ENCODE peak calls at places on chromosomes 5 and 9, in nine cellular contexts. D is tibial nerve, V is stomach, M is heart left ventricle, J is transverse colon, R is breast epithelium, N is adrenal gland, T is lower leg skin, B is ovary. Q is an unnamed sample.

GRCh38 chr9:91101598-91102168 is 260.0 kb downstream of the AUH start:
- DNase-seq in D (no peak), V (peak), M (no peak), J (peak), R (no peak), N (no peak), T (no peak), B (no peak), Q (peak)

GRCh38 chr9:127976498-127976897 is 4.3 kb downstream of the EEIG1 start:
- DNase-seq in D (no peak), V (peak), M (no peak), J (peak), R (peak), N (no peak), T (peak), B (no peak), Q (no peak)

GRCh38 chr9:91500509-91501011 is 76.9 kb upstream of the NFIL3 start:
- DNase-seq in D (no peak), V (no peak), M (no peak), J (no peak), R (no peak), N (peak), T (no peak), B (peak), Q (no peak)

GRCh38 chr9:75046725-75047345 is 18.7 kb upstream of the CARNMT1 start:
- DNase-seq in D (no peak), V (no peak), M (no peak), J (no peak), R (no peak), N (no peak), T (no peak), B (no peak), Q (no peak)

GRCh38 chr9:100411472-100412270 is 15.3 kb upstream of the MSANTD3 start:
- DNase-seq in D (peak), V (peak), M (peak), J (peak), R (peak), N (peak), T (peak), B (peak), Q (peak)

GRCh38 chr5:60639544-60639943 is 60.4 kb downstream of the DEPDC1B start:
- DNase-seq in D (no peak), V (no peak), M (no peak), J (no peak), R (no peak), N (no peak), T (no peak), B (no peak), Q (no peak)

GRCh38 chr9:83538172-83538889 is at the start of gene FRMD3:
- DNase-seq in D (peak), V (peak), M (peak), J (peak), R (peak), N (peak), T (peak), B (peak), Q (peak)

GRCh38 chr5:118060833-118061232 is 927.5 kb downstream of the DTWD2 start:
- DNase-seq in D (no peak), V (no peak), M (no peak), J (no peak), R (no peak), N (no peak), T (no peak), B (no peak), Q (no peak)

GRCh38 chr9:108687360-108687981 is 168.3 kb downstream of the ACTL7B start:
- DNase-seq in D (no peak), V (no peak), M (no peak), J (no peak), R (no peak), N (no peak), T (peak), B (no peak), Q (no peak)

GRCh38 chr9:95023217-95024003 is 294.1 kb downstream of the FANCC start:
- DNase-seq in D (no peak), V (no peak), M (peak), J (no peak), R (no peak), N (no peak), T (no peak), B (no peak), Q (no peak)

GRCh38 chr9:94950733-94951590 is 224.5 kb downstream of the AOPEP start:
- DNase-seq in D (no peak), V (peak), M (no peak), J (no peak), R (no peak), N (peak), T (no peak), B (peak), Q (no peak)

GRCh38 chr5:157271740-157272271 is 5.9 kb downstream of the CYFIP2 start:
- DNase-seq in D (no peak), V (peak), M (no peak), J (peak), R (no peak), N (no peak), T (no peak), B (no peak), Q (peak)

GRCh38 chr9:122133984-122134535 is 25.5 kb downstream of the NDUFA8 start:
- DNase-seq in D (no peak), V (no peak), M (no peak), J (no peak), R (no peak), N (no peak), T (peak), B (no peak), Q (no peak)

GRCh38 chr9:134283111-134283515 is 43.1 kb upstream of the RXRA start:
- DNase-seq in D (peak), V (peak), M (peak), J (peak), R (peak), N (peak), T (peak), B (peak), Q (no peak)

GRCh38 chr5:3080366-3080765 is 328.9 kb upstream of the IRX2 start:
- DNase-seq in D (no peak), V (no peak), M (no peak), J (no peak), R (no peak), N (no peak), T (no peak), B (no peak), Q (no peak)

GRCh38 chr5:96374653-96375052 is 58.4 kb downstream of the PCSK1 start:
- DNase-seq in D (no peak), V (no peak), M (no peak), J (no peak), R (no peak), N (no peak), T (no peak), B (no peak), Q (no peak)

GRCh38 chr9:134834217-134834956 is 46.2 kb upstream of the FCN2 start:
- DNase-seq in D (no peak), V (no peak), M (no peak), J (no peak), R (no peak), N (no peak), T (no peak), B (no peak), Q (no peak)

GRCh38 chr9:114401344-114401743 is 13.6 kb upstream of the AKNA start:
- DNase-seq in D (no peak), V (no peak), M (no peak), J (peak), R (no peak), N (no peak), T (no peak), B (no peak), Q (no peak)

GRCh38 chr5:17316973-17317459 is 99.6 kb downstream of the BASP1 start:
- DNase-seq in D (no peak), V (no peak), M (no peak), J (no peak), R (no peak), N (no peak), T (no peak), B (no peak), Q (no peak)

GRCh38 chr9:91207889-91208651 is 153.6 kb downstream of the AUH start:
- DNase-seq in D (no peak), V (no peak), M (no peak), J (no peak), R (no peak), N (no peak), T (no peak), B (no peak), Q (no peak)

GRCh38 chr5:111124793-111125192 is 32.6 kb downstream of the WDR36 start:
- DNase-seq in D (no peak), V (no peak), M (no peak), J (no peak), R (no peak), N (no peak), T (no peak), B (no peak), Q (no peak)

GRCh38 chr9:116471093-116471906 is 215.8 kb upstream of the TRIM32 start:
- DNase-seq in D (no peak), V (no peak), M (peak), J (no peak), R (no peak), N (peak), T (no peak), B (peak), Q (no peak)

GRCh38 chr5:59807806-59808205 is 85.7 kb downstream of the PDE4D start:
- DNase-seq in D (no peak), V (no peak), M (no peak), J (no peak), R (no peak), N (no peak), T (no peak), B (no peak), Q (no peak)

GRCh38 chr5:318341-318897 is 3.1 kb upstream of the AHRR start:
- DNase-seq in D (no peak), V (no peak), M (no peak), J (no peak), R (no peak), N (no peak), T (peak), B (no peak), Q (no peak)

GRCh38 chr9:121463026-121463827 is 36.4 kb downstream of the GGTA1 start:
- DNase-seq in D (peak), V (peak), M (peak), J (peak), R (no peak), N (peak), T (no peak), B (no peak), Q (peak)

GRCh38 chr9:15578719-15579118 is 25.9 kb downstream of the CCDC171 start:
- DNase-seq in D (no peak), V (no peak), M (no peak), J (no peak), R (no peak), N (no peak), T (no peak), B (no peak), Q (no peak)

GRCh38 chr9:127175764-127176163 is 53.3 kb upstream of the ANGPTL2 start:
- DNase-seq in D (no peak), V (peak), M (peak), J (peak), R (peak), N (peak), T (peak), B (peak), Q (no peak)

GRCh38 chr5:12759377-12759776 is 855.1 kb upstream of the CTNND2 start:
- DNase-seq in D (no peak), V (no peak), M (no peak), J (no peak), R (no peak), N (no peak), T (no peak), B (no peak), Q (no peak)

GRCh38 chr9:18061856-18062255 is 412.1 kb upstream of the ADAMTSL1 start:
- DNase-seq in D (no peak), V (no peak), M (no peak), J (no peak), R (no peak), N (no peak), T (no peak), B (no peak), Q (no peak)

GRCh38 chr5:57298985-57299491 is 125.2 kb downstream of the GPBP1 start:
- DNase-seq in D (no peak), V (no peak), M (peak), J (peak), R (no peak), N (no peak), T (no peak), B (peak), Q (no peak)

GRCh38 chr5:131377785-131378325 is 114.0 kb downstream of the CDC42SE2 start:
- DNase-seq in D (no peak), V (no peak), M (no peak), J (no peak), R (no peak), N (no peak), T (no peak), B (no peak), Q (no peak)

GRCh38 chr5:57221049-57221568 is 47.2 kb downstream of the GPBP1 start:
- DNase-seq in D (no peak), V (no peak), M (no peak), J (no peak), R (no peak), N (no peak), T (no peak), B (no peak), Q (no peak)

GRCh38 chr9:100498592-100498991 is 25.6 kb downstream of the TMEFF1 start:
- DNase-seq in D (no peak), V (no peak), M (no peak), J (no peak), R (no peak), N (no peak), T (no peak), B (no peak), Q (no peak)

GRCh38 chr5:95035891-95036675 is 248.8 kb downstream of the MCTP1 start:
- DNase-seq in D (no peak), V (no peak), M (no peak), J (no peak), R (no peak), N (no peak), T (no peak), B (no peak), Q (no peak)

GRCh38 chr5:140261403-140262171 is 41.3 kb downstream of the PFDN1 start:
- DNase-seq in D (peak), V (peak), M (peak), J (peak), R (no peak), N (peak), T (no peak), B (peak), Q (no peak)

GRCh38 chr9:5112646-5113045 is 72.8 kb downstream of the INSL6 start:
- DNase-seq in D (no peak), V (no peak), M (no peak), J (no peak), R (no peak), N (no peak), T (no peak), B (no peak), Q (peak)

GRCh38 chr9:5113523-5113922 is 71.9 kb downstream of the INSL6 start:
- DNase-seq in D (no peak), V (no peak), M (no peak), J (no peak), R (no peak), N (no peak), T (no peak), B (no peak), Q (peak)

GRCh38 chr9:5112109-5112592 is 73.3 kb downstream of the INSL6 start:
- DNase-seq in D (no peak), V (no peak), M (no peak), J (no peak), R (no peak), N (no peak), T (no peak), B (no peak), Q (peak)

GRCh38 chr9:5111696-5112095 is 73.7 kb downstream of the INSL6 start:
- DNase-seq in D (no peak), V (no peak), M (no peak), J (no peak), R (no peak), N (no peak), T (no peak), B (no peak), Q (peak)

GRCh38 chr9:5113994-5114748 is 71.3 kb downstream of the INSL6 start:
- DNase-seq in D (no peak), V (no peak), M (no peak), J (no peak), R (no peak), N (no peak), T (peak), B (no peak), Q (peak)
- TF ChIP-seq POLR2A in D (no peak), V (no peak), M (no peak), J (no peak), R (no peak), N (no peak), T (no peak), B (no peak), Q (no peak)

DNA sequence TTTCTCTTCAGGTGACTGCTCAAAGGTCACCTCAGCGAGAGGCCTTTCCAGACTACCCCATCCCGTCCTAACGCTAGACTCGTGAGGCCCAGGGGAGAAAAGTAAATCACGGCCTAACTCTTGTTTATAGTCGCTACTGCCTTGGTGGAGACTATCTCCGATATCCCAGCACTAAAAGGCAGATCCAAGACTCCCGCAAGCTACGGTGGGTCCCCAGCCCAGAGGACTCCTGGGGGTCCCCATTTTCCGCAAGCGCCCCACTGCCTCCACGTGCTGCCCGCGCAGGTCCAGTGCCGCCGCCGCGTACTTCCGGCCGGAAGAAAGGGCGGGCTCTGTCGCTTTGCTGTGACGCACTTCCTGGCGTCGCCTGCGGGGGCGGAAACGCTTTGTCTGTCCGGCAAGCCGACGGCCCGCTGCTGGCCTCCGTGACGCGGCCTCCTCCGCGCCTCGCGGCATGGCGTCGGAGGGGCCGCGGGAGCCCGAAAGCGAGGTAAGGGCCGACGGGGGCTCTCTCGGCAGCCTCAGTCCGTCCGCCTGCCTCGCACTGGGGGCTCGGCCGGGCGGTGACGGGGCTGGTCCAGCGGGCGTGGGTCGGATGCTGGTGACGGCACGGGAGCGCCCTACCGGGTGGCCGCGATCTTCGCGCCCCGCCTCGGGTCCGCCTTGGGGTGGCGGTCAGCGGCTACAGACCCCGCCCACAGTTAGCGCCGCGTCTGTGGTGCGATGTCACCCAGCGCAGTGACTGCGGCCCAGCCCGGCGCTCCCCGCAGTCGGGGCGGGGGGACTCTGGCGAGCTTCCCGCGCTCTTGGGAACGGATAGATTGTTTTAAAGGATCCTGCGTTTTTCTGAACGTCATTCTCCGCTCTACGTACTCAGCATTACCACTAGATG is at the start of gene SECISBP2:
- DNase-seq in D (peak), V (peak), M (peak), J (peak), R (peak), N (peak), T (peak), B (peak), Q (peak)
- TF ChIP-seq CTCF in D (peak), V (no peak), M (peak), J (peak), R (peak), N (peak), T (peak), B (peak), Q (peak)

GRCh38 chr5:151216781-151217180 is 7.1 kb downstream of the CCDC69 start:
- DNase-seq in D (no peak), V (no peak), M (no peak), J (no peak), R (no peak), N (no peak), T (no peak), B (no peak), Q (no peak)

GRCh38 chr5:151215546-151215880 is 8.4 kb downstream of the CCDC69 start:
- DNase-seq in D (no peak), V (no peak), M (no peak), J (no peak), R (no peak), N (no peak), T (peak), B (no peak), Q (no peak)

GRCh38 chr5:151219789-151220188 is 4.1 kb downstream of the CCDC69 start:
- DNase-seq in D (no peak), V (no peak), M (no peak), J (no peak), R (no peak), N (no peak), T (no peak), B (no peak), Q (no peak)

GRCh38 chr5:151219138-151219537 is 4.8 kb downstream of the CCDC69 start:
- DNase-seq in D (no peak), V (no peak), M (no peak), J (no peak), R (no peak), N (no peak), T (no peak), B (no peak), Q (no peak)

GRCh38 chr5:151218177-151218576 is 5.7 kb downstream of the CCDC69 start:
- DNase-seq in D (no peak), V (no peak), M (no peak), J (no peak), R (no peak), N (no peak), T (no peak), B (no peak), Q (no peak)
- TF ChIP-seq POLR2A in D (no peak), V (no peak), M (no peak), J (no peak), R (no peak), N (no peak), T (no peak), B (no peak), Q (no peak)

GRCh38 chr5:134462761-134463160 is 51.1 kb upstream of the CDKN2AIPNL start:
- DNase-seq in D (no peak), V (no peak), M (no peak), J (no peak), R (no peak), N (no peak), T (peak), B (no peak), Q (peak)
- TF ChIP-seq CTCF in D (no peak), V (no peak), M (no peak), J (no peak), R (no peak), N (no peak), T (no peak), B (no peak), Q (no peak)

GRCh38 chr5:37248970-37249819 is at the start of gene CPLANE1:
- DNase-seq in D (peak), V (peak), M (peak), J (peak), R (peak), N (peak), T (peak), B (peak), Q (peak)
- TF ChIP-seq POLR2A in D (peak), V (no peak), M (peak), J (peak), R (no peak), N (peak), T (no peak), B (peak), Q (no peak)

GRCh38 chr9:12426198-12426864 is 266.9 kb upstream of the TYRP1 start:
- DNase-seq in D (no peak), V (no peak), M (no peak), J (no peak), R (no peak), N (no peak), T (no peak), B (no peak), Q (no peak)
- TF ChIP-seq CTCF in D (no peak), V (no peak), M (no peak), J (no peak), R (no peak), N (no peak), T (no peak), B (no peak), Q (no peak)

GRCh38 chr5:103258957-103259704 is 568 bp downstream of the MACIR start:
- DNase-seq in D (peak), V (peak), M (peak), J (peak), R (peak), N (peak), T (peak), B (peak), Q (peak)
- TF ChIP-seq POLR2A in D (no peak), V (no peak), M (no peak), J (no peak), R (no peak), N (no peak), T (no peak), B (no peak), Q (no peak)